ENCODE peak calls at places on chromosomes 1 and 21, in six cellular contexts. One of them, this sample, is unnamed.

GRCh38 chr1:220732621-220733020 is 15.5 kb upstream of the MTARC2 start:
- DNase-seq in endothelial cell of umbilical vein: no peak
- DNase-seq in Panc1: no peak
- DNase-seq in GM23338: no peak
- DNase-seq in stomach: peak; percentile 48
- DNase-seq in prostate gland: peak; percentile 14
- DNase-seq in this sample: no peak

GRCh38 chr1:23984417-23985186 is 4.5 kb upstream of the SRSF10 start:
- DNase-seq in endothelial cell of umbilical vein: peak; percentile 87
- DNase-seq in Panc1: no peak
- DNase-seq in prostate gland: peak; percentile 91
- DNase-seq in GM23338: no peak
- DNase-seq in stomach: peak; percentile 84
- DNase-seq in this sample: no peak

GRCh38 chr1:181386951-181387350 is 96.4 kb upstream of the CACNA1E start:
- DNase-seq in GM23338: no peak
- DNase-seq in endothelial cell of umbilical vein: no peak
- DNase-seq in prostate gland: no peak
- DNase-seq in Panc1: no peak
- DNase-seq in stomach: no peak
- DNase-seq in this sample: no peak

GRCh38 chr1:4702927-4703326 is 48.5 kb downstream of the AJAP1 start:
- DNase-seq in prostate gland: no peak
- DNase-seq in stomach: no peak
- DNase-seq in GM23338: no peak
- DNase-seq in endothelial cell of umbilical vein: no peak
- DNase-seq in Panc1: no peak
- DNase-seq in this sample: no peak

GRCh38 chr1:109786531-109787021 is 22.9 kb upstream of the EPS8L3 start:
- DNase-seq in Panc1: no peak
- DNase-seq in endothelial cell of umbilical vein: no peak
- DNase-seq in prostate gland: no peak
- DNase-seq in GM23338: no peak
- DNase-seq in stomach: peak; percentile 25
- DNase-seq in this sample: no peak

GRCh38 chr1:41664861-41665640 is 180.6 kb upstream of the EDN2 start:
- DNase-seq in stomach: no peak
- DNase-seq in endothelial cell of umbilical vein: peak; percentile 46
- DNase-seq in Panc1: no peak
- DNase-seq in prostate gland: peak; percentile 73
- DNase-seq in GM23338: peak; percentile 38
- DNase-seq in this sample: peak; percentile 93

GRCh38 chr1:53526451-53527101 is 67.4 kb downstream of the DMRTB1 start:
- DNase-seq in stomach: peak; percentile 56
- DNase-seq in prostate gland: peak; percentile 72
- DNase-seq in endothelial cell of umbilical vein: no peak
- DNase-seq in Panc1: no peak
- DNase-seq in GM23338: peak; percentile 45
- DNase-seq in this sample: peak; percentile 63

GRCh38 chr1:32151319-32151787 is 28.1 kb upstream of the TXLNA start:
- DNase-seq in Panc1: no peak
- DNase-seq in endothelial cell of umbilical vein: peak; percentile 16
- DNase-seq in stomach: no peak
- DNase-seq in prostate gland: no peak
- DNase-seq in GM23338: no peak
- DNase-seq in this sample: no peak

GRCh38 chr1:226109829-226110248 is 47.3 kb downstream of the H3-3A start:
- DNase-seq in GM23338: peak; percentile 92
- DNase-seq in Panc1: no peak
- DNase-seq in prostate gland: peak; percentile 91
- DNase-seq in endothelial cell of umbilical vein: peak; percentile 72
- DNase-seq in stomach: peak; percentile 88
- DNase-seq in this sample: peak; percentile 83

GRCh38 chr1:100404816-100405215 is 52.5 kb downstream of the CDC14A start:
- DNase-seq in Panc1: no peak
- DNase-seq in prostate gland: no peak
- DNase-seq in endothelial cell of umbilical vein: no peak
- DNase-seq in GM23338: no peak
- DNase-seq in stomach: no peak
- DNase-seq in this sample: no peak

GRCh38 chr1:25246600-25247023 is 642 bp downstream of the RSRP1 start:
- DNase-seq in stomach: peak; percentile 34
- DNase-seq in Panc1: no peak
- DNase-seq in prostate gland: no peak
- DNase-seq in endothelial cell of umbilical vein: no peak
- DNase-seq in GM23338: peak; percentile 37
- DNase-seq in this sample: no peak

GRCh38 chr1:60670313-60670712 is 412.0 kb upstream of the NFIA start:
- DNase-seq in stomach: no peak
- DNase-seq in prostate gland: no peak
- DNase-seq in Panc1: no peak
- DNase-seq in GM23338: no peak
- DNase-seq in endothelial cell of umbilical vein: no peak
- DNase-seq in this sample: no peak

GRCh38 chr1:46618746-46619415 is 2.3 kb upstream of the MOB3C start:
- DNase-seq in GM23338: no peak
- DNase-seq in Panc1: no peak
- DNase-seq in stomach: no peak
- DNase-seq in prostate gland: no peak
- DNase-seq in endothelial cell of umbilical vein: no peak
- DNase-seq in this sample: no peak

GRCh38 chr1:238642231-238642630 is 744.1 kb upstream of the CHRM3 start:
- DNase-seq in prostate gland: no peak
- DNase-seq in GM23338: no peak
- DNase-seq in stomach: no peak
- DNase-seq in endothelial cell of umbilical vein: no peak
- DNase-seq in Panc1: no peak
- DNase-seq in this sample: no peak

GRCh38 chr1:22848374-22848773 is 124.3 kb downstream of the LACTBL1 start:
- DNase-seq in endothelial cell of umbilical vein: no peak
- DNase-seq in prostate gland: no peak
- DNase-seq in Panc1: no peak
- DNase-seq in stomach: no peak
- DNase-seq in GM23338: no peak
- DNase-seq in this sample: no peak

GRCh38 chr1:19139711-19140110 is 70.4 kb downstream of the UBR4 start:
- DNase-seq in Panc1: no peak
- DNase-seq in endothelial cell of umbilical vein: no peak
- DNase-seq in stomach: no peak
- DNase-seq in GM23338: no peak
- DNase-seq in prostate gland: no peak
- DNase-seq in this sample: no peak

GRCh38 chr1:214472362-214472761 is 79.0 kb downstream of the PTPN14 start:
- DNase-seq in GM23338: no peak
- DNase-seq in Panc1: no peak
- DNase-seq in prostate gland: no peak
- DNase-seq in stomach: no peak
- DNase-seq in endothelial cell of umbilical vein: no peak
- DNase-seq in this sample: no peak

GRCh38 chr1:245984390-245985155 is 522.5 kb downstream of the SMYD3 start:
- DNase-seq in prostate gland: no peak
- DNase-seq in GM23338: no peak
- DNase-seq in endothelial cell of umbilical vein: no peak
- DNase-seq in stomach: no peak
- DNase-seq in Panc1: no peak
- DNase-seq in this sample: no peak

GRCh38 chr1:193697105-193697762 is 510.8 kb upstream of the B3GALT2 start:
- DNase-seq in GM23338: no peak
- DNase-seq in stomach: no peak
- DNase-seq in Panc1: no peak
- DNase-seq in endothelial cell of umbilical vein: no peak
- DNase-seq in prostate gland: no peak
- DNase-seq in this sample: no peak

GRCh38 chr1:89175601-89176256 is at the start of gene GBP7:
- DNase-seq in GM23338: no peak
- DNase-seq in endothelial cell of umbilical vein: no peak
- DNase-seq in Panc1: no peak
- DNase-seq in prostate gland: no peak
- DNase-seq in stomach: no peak
- DNase-seq in this sample: no peak

GRCh38 chr1:91529856-91530255 is 29.2 kb downstream of the CDC7 start:
- DNase-seq in GM23338: no peak
- DNase-seq in stomach: no peak
- DNase-seq in prostate gland: no peak
- DNase-seq in endothelial cell of umbilical vein: peak; percentile 43
- DNase-seq in Panc1: peak; percentile 8
- DNase-seq in this sample: no peak

GRCh38 chr1:247172956-247173355 is 1.1 kb upstream of the ZNF124 start:
- DNase-seq in endothelial cell of umbilical vein: no peak
- DNase-seq in stomach: no peak
- DNase-seq in Panc1: no peak
- DNase-seq in GM23338: no peak
- DNase-seq in prostate gland: no peak
- DNase-seq in this sample: no peak

GRCh38 chr1:245986404-245987221 is 520.5 kb downstream of the SMYD3 start:
- DNase-seq in stomach: no peak
- DNase-seq in prostate gland: no peak
- DNase-seq in GM23338: no peak
- DNase-seq in Panc1: peak; percentile 45
- DNase-seq in endothelial cell of umbilical vein: peak; percentile 86
- DNase-seq in this sample: no peak

GRCh38 chr1:201020040-201020591 is 3.4 kb downstream of the KIF21B start:
- DNase-seq in GM23338: peak; percentile 45
- DNase-seq in Panc1: no peak
- DNase-seq in stomach: no peak
- DNase-seq in endothelial cell of umbilical vein: no peak
- DNase-seq in prostate gland: no peak
- DNase-seq in this sample: no peak

GRCh38 chr21:36753556-36753955 is 54.6 kb downstream of the SIM2 start:
- DNase-seq in stomach: no peak
- DNase-seq in GM23338: no peak
- DNase-seq in prostate gland: no peak
- DNase-seq in endothelial cell of umbilical vein: peak; percentile 20
- DNase-seq in Panc1: no peak
- DNase-seq in this sample: no peak

GRCh38 chr1:109186704-109187071 is 27.0 kb upstream of the SARS1 start:
- DNase-seq in prostate gland: no peak
- DNase-seq in Panc1: no peak
- DNase-seq in GM23338: no peak
- DNase-seq in endothelial cell of umbilical vein: no peak
- DNase-seq in stomach: no peak
- DNase-seq in this sample: no peak

GRCh38 chr1:45479039-45479748 is 11.8 kb downstream of the TESK2 start:
- DNase-seq in endothelial cell of umbilical vein: no peak
- DNase-seq in GM23338: no peak
- DNase-seq in prostate gland: no peak
- DNase-seq in Panc1: no peak
- DNase-seq in stomach: no peak
- DNase-seq in this sample: no peak

GRCh38 chr1:45478129-45478802 is 12.7 kb downstream of the TESK2 start:
- DNase-seq in endothelial cell of umbilical vein: no peak
- DNase-seq in prostate gland: no peak
- DNase-seq in stomach: no peak
- DNase-seq in Panc1: no peak
- DNase-seq in GM23338: no peak
- DNase-seq in this sample: no peak

GRCh38 chr1:45473302-45473701 is 17.7 kb downstream of the TESK2 start:
- DNase-seq in prostate gland: no peak
- DNase-seq in endothelial cell of umbilical vein: no peak
- DNase-seq in stomach: no peak
- DNase-seq in Panc1: no peak
- DNase-seq in GM23338: no peak
- DNase-seq in this sample: no peak

DNA sequence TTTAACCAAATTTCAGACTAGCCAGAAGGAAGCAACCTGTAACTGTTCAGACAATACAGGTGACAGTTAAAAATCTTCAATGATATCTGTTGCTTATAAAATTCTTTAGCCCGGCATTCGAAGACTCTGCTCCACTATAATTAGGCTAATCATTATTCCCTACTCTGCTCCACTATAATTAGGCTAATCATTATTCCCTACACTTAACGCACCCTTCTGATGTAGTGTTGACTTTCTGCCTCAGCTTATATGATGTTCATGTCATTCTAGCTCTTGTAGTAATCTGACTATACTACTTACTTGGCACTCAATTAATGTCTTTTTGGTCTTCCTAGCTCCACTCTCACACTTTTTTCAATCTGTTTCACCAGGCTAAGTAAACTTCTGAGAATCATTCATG is 13.3 kb downstream of the TESK2 start:
- DNase-seq in GM23338: no peak
- DNase-seq in Panc1: no peak
- DNase-seq in stomach: no peak
- DNase-seq in prostate gland: no peak
- DNase-seq in endothelial cell of umbilical vein: no peak
- DNase-seq in this sample: no peak
- H3K27ac ChIP-seq in GM23338: no peak overlapping the region
- H3K27ac ChIP-seq in Panc1: no peak overlapping the region
- H3K27ac ChIP-seq in stomach: no peak overlapping the region
- H3K27ac ChIP-seq in prostate gland: no peak overlapping the region
- H3K27ac ChIP-seq in endothelial cell of umbilical vein: no peak overlapping the region
- H3K27ac ChIP-seq in this sample: no peak overlapping the region

GRCh38 chr1:156160744-156161181 is 7.4 kb downstream of the SEMA4A start:
- DNase-seq in endothelial cell of umbilical vein: peak; percentile 78
- DNase-seq in Panc1: no peak
- DNase-seq in prostate gland: peak; percentile 57
- DNase-seq in GM23338: peak; percentile 91
- DNase-seq in stomach: peak; percentile 56
- DNase-seq in this sample: peak; percentile 73
- TF ChIP-seq POLR2AphosphoS5 in endothelial cell of umbilical vein: no peak
- TF ChIP-seq POLR2AphosphoS5 in Panc1: no peak
- TF ChIP-seq POLR2AphosphoS5 in prostate gland: no peak
- TF ChIP-seq POLR2AphosphoS5 in GM23338: peak; percentile 74
- TF ChIP-seq POLR2AphosphoS5 in stomach: no peak
- TF ChIP-seq POLR2AphosphoS5 in this sample: no peak

DNA sequence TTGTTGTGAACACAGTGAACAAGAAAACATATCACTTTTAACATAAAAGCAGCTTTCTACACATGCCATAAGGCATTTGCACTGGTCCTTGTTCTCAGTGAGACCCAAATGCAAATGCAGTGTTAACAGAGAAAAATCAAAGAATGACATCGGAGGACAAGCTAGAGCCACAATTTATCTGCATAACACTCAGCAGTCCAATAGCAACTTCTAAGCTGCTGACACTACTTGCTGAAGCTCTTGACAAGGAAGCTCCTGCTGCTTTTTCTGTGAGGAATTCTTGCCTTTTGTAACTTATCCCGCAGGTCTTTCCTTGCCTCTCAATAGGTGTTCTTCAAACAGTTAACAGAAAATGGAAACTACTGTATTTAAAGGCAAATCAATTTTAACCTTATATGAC is 34.7 kb downstream of the USH2A start:
- DNase-seq in stomach: no peak
- DNase-seq in prostate gland: no peak
- DNase-seq in endothelial cell of umbilical vein: no peak
- DNase-seq in GM23338: peak; percentile 74
- DNase-seq in Panc1: no peak
- DNase-seq in this sample: no peak
- H3K27ac ChIP-seq in stomach: no peak overlapping the region
- H3K27ac ChIP-seq in prostate gland: no peak overlapping the region
- H3K27ac ChIP-seq in endothelial cell of umbilical vein: no peak overlapping the region
- H3K27ac ChIP-seq in GM23338: no peak overlapping the region
- H3K27ac ChIP-seq in Panc1: no peak overlapping the region
- H3K27ac ChIP-seq in this sample: no peak overlapping the region

DNA sequence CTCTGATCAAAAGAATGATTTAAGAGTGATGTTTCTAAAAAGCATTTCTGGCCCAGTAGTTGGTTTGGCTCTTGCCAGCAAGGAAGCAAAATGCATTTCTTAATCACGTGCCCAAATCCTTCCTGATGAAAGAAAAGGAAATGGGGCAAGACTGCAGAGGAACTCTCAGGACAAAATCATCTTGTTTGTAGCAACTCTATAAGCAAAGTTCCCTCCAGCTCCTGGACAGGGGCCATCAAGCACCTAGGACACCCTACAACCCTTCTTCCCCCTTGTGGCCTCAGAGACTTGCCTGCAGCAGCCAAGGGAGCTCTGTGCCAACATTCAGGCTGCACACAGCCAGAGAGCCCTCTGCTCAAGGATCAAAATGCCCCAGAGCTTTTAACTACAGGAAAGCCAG is 105.1 kb downstream of the KIAA0319L start:
- DNase-seq in endothelial cell of umbilical vein: peak; percentile 85
- DNase-seq in Panc1: no peak
- DNase-seq in prostate gland: peak; percentile 48
- DNase-seq in GM23338: peak; percentile 10
- DNase-seq in stomach: peak; percentile 59
- DNase-seq in this sample: peak; percentile 56
- TF ChIP-seq POLR2AphosphoS5 in endothelial cell of umbilical vein: no peak
- TF ChIP-seq POLR2AphosphoS5 in Panc1: no peak
- TF ChIP-seq POLR2AphosphoS5 in prostate gland: peak; percentile 65
- TF ChIP-seq POLR2AphosphoS5 in GM23338: no peak
- TF ChIP-seq POLR2AphosphoS5 in stomach: peak; percentile 60
- TF ChIP-seq POLR2AphosphoS5 in this sample: no peak

This sample was measured in breast epithelium.